ENCODE peak calls at places on chromosomes 7 and 10, in seven cellular contexts. W, D, F, I, R, X and H are unnamed samples.

GRCh38 chr10:14603539-14604102 is 171.1 kb downstream of the FAM107B start:
- DNase-seq in W (no peak), D (peak; percentile 24), F (no peak), I (peak; percentile 23), R (no peak), X (no peak), H (no peak)

GRCh38 chr10:15384154-15384553 is 13.1 kb upstream of the FAM171A1 start:
- DNase-seq in W (no peak), D (no peak), F (no peak), I (no peak), R (no peak), X (no peak), H (no peak)

GRCh38 chr10:118832242-118832651 is 77.5 kb upstream of the CACUL1 start:
- DNase-seq in W (peak; percentile 18), D (peak; percentile 87), F (no peak), I (no peak), R (no peak), X (no peak), H (peak; percentile 66)

GRCh38 chr10:15478429-15478828 is 107.3 kb upstream of the FAM171A1 start:
- DNase-seq in W (no peak), D (no peak), F (no peak), I (no peak), R (no peak), X (no peak), H (no peak)

GRCh38 chr7:151010002-151010306 is 14.3 kb downstream of the ATG9B start:
- DNase-seq in W (no peak), D (no peak), F (no peak), I (no peak), R (no peak), X (no peak), H (no peak)

GRCh38 chr10:66717221-66717981 is 208.4 kb upstream of the LRRTM3 start:
- DNase-seq in W (no peak), D (no peak), F (no peak), I (no peak), R (no peak), X (no peak), H (no peak)

GRCh38 chr10:130354555-130354954 is 218.4 kb downstream of the GLRX3 start:
- DNase-seq in W (no peak), D (no peak), F (no peak), I (no peak), R (no peak), X (no peak), H (no peak)

GRCh38 chr7:136528329-136528728 is 340.1 kb upstream of the CHRM2 start:
- DNase-seq in W (no peak), D (peak; percentile 21), F (no peak), I (no peak), R (no peak), X (no peak), H (no peak)

DNA sequence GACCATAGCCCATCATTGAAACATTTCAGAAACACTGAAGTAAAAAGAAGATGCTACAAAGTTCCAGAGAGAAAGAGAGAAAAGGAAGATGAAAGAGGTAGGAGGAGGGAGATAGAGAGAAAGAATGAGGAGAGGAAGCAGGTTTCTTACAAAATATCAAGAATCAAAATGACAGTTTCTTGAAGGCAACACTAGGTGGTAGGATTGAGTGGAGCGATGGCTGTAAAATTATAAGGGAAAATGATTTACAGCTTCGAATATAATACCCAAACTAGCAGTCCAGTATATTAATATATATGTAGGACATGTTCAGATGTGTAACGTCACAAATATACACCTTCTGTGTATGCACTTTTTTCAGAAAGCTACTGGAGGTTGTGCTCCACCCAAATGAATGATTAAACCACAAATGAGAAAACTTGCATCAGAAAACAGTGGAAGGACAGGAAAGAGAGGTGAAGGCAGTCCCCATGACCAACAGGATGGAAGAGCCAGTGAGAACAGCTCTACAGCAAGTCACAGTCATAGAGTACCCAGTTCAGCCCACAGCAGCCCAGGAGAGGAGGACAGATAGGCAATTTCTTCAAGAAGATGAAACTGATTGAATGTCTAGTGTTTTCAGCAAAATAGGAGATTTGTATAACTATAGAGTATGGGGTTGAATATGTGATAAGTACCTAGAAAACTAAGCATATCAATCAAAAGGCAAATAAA is 151.5 kb upstream of the TARP start:
- DNase-seq in W (no peak), D (no peak), F (no peak), I (no peak), R (no peak), X (no peak), H (no peak)
- TF ChIP-seq CTCF in W (no peak), D (peak; percentile 10), F (peak; percentile 17), I (no peak), R (no peak), X (no peak), H (no peak)

GRCh38 chr7:18357691-18358090 is 137.9 kb upstream of the HDAC9 start:
- DNase-seq in W (no peak), D (no peak), F (no peak), I (no peak), R (no peak), X (peak; percentile 8), H (no peak)
- TF ChIP-seq CTCF in W (no peak), D (peak; percentile 54), F (peak; percentile 20), I (peak; percentile 37), R (no peak), X (no peak), H (no peak)

GRCh38 chr7:35032166-35032565 is 5.1 kb downstream of the DPY19L1 start:
- DNase-seq in W (no peak), D (no peak), F (no peak), I (no peak), R (no peak), X (no peak), H (no peak)
- TF ChIP-seq CTCF in W (no peak), D (no peak), F (no peak), I (no peak), R (no peak), X (no peak), H (no peak)

GRCh38 chr10:76033457-76034196 is 602.2 kb downstream of the LRMDA start:
- DNase-seq in W (no peak), D (no peak), F (no peak), I (no peak), R (peak; percentile 30), X (no peak), H (no peak)
- TF ChIP-seq CTCF in W (peak; percentile 21), D (no peak), F (no peak), I (peak; percentile 41), R (no peak), X (no peak), H (no peak)

GRCh38 chr10:114486938-114487814 is 82.9 kb upstream of the AFAP1L2 start:
- DNase-seq in W (no peak), D (peak; percentile 52), F (no peak), I (no peak), R (no peak), X (no peak), H (no peak)
- TF ChIP-seq CTCF in W (no peak), D (peak; percentile 46), F (no peak), I (no peak), R (no peak), X (no peak), H (no peak)

GRCh38 chr10:128087884-128088695 is 38.1 kb downstream of the MKI67 start:
- DNase-seq in W (no peak), D (no peak), F (no peak), I (no peak), R (no peak), X (no peak), H (no peak)
- TF ChIP-seq CTCF in W (no peak), D (peak; percentile 22), F (peak; percentile 15), I (peak; percentile 16), R (no peak), X (no peak), H (no peak)

GRCh38 chr10:34824870-34825269 is 9.8 kb upstream of the PARD3 start:
- DNase-seq in W (no peak), D (no peak), F (no peak), I (no peak), R (no peak), X (no peak), H (no peak)
- TF ChIP-seq CTCF in W (no peak), D (no peak), F (peak; percentile 13), I (no peak), R (no peak), X (no peak), H (no peak)

DNA sequence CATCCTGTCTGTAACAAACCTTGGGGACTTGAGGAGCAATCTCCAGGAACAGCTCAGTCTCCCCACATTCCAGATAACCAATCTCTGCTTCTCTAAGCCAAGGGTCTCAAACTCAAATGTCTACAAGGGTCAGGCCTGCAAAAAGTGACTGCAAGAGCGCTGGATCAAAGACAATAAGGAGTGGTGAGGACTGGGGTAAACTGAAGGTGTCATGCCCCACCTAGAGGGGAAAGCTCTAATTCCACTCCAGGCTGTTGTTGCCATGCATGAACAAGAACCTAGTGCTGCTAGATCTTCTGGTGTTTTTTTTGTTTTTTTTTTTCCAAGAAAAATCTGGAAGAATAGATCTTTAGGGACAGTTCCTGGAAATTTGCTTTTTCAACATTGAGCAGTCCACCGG is 117.9 kb upstream of the MACROH2A2 start:
- DNase-seq in W (no peak), D (no peak), F (no peak), I (no peak), R (no peak), X (no peak), H (no peak)
- TF ChIP-seq CTCF in W (no peak), D (peak; percentile 21), F (peak; percentile 39), I (peak; percentile 13), R (no peak), X (no peak), H (no peak)

GRCh38 chr10:53997953-53998352 is 803.1 kb downstream of the PCDH15 start:
- DNase-seq in W (no peak), D (no peak), F (no peak), I (no peak), R (no peak), X (no peak), H (no peak)
- TF ChIP-seq CTCF in W (no peak), D (peak; percentile 57), F (no peak), I (peak; percentile 70), R (no peak), X (no peak), H (no peak)